ENCODE peak calls at places on chromosome 5, in nine cellular contexts. S is SK-N-SH; K is upper lobe of right lung; O is Peyer's patch; J is CD8-positive, alpha-beta T cell; Y is IMR-90; I is A549; T is stomach; H is left ventricle myocardium inferior. D is an unnamed sample. For H3K4me1, the result is how much of the 10 kb centered on the place peaks cover.

GRCh38 chr5:31731710-31732301 is 92.9 kb downstream of the PDZD2 start:
- DNase-seq in S (no peak), K (no peak), O (no peak), J (no peak), Y (no peak), I (no peak), T (no peak), H (no peak), D (no peak)

GRCh38 chr5:66877843-66878242 is 281.6 kb downstream of the MAST4 start:
- DNase-seq in S (no peak), K (no peak), O (no peak), J (no peak), Y (peak), I (peak), T (no peak), H (no peak), D (no peak)

GRCh38 chr5:158553195-158553945 is 546.3 kb downstream of the EBF1 start:
- DNase-seq in S (peak), K (no peak), O (no peak), J (no peak), Y (no peak), I (no peak), T (no peak), H (peak), D (no peak)

GRCh38 chr5:143431789-143432188 is 28.3 kb upstream of the NR3C1 start:
- DNase-seq in S (no peak), K (no peak), O (no peak), J (no peak), Y (no peak), I (no peak), T (no peak), H (no peak), D (no peak)

GRCh38 chr5:110790673-110791072 is 51.9 kb downstream of the SLC25A46 start:
- DNase-seq in S (peak), K (no peak), O (no peak), J (no peak), Y (peak), I (peak), T (no peak), H (no peak), D (no peak)

GRCh38 chr5:114658179-114658578 is 296.3 kb downstream of the KCNN2 start:
- DNase-seq in S (no peak), K (no peak), O (no peak), J (no peak), Y (no peak), I (no peak), T (no peak), H (no peak), D (no peak)

GRCh38 chr5:74953961-74954720 is 88.0 kb upstream of the FAM169A start:
- DNase-seq in S (no peak), K (no peak), O (no peak), J (no peak), Y (peak), I (no peak), T (no peak), H (no peak), D (no peak)

GRCh38 chr5:179668404-179668803 is 12.4 kb downstream of the CBY3 start:
- DNase-seq in S (peak), K (no peak), O (no peak), J (peak), Y (peak), I (peak), T (peak), H (no peak), D (no peak)

GRCh38 chr5:72347801-72348305 is 27.7 kb downstream of the PTCD2 start:
- DNase-seq in S (no peak), K (no peak), O (no peak), J (no peak), Y (peak), I (peak), T (no peak), H (no peak), D (no peak)

GRCh38 chr5:95891499-95891898 is 69.0 kb upstream of the GLRX start:
- DNase-seq in S (no peak), K (no peak), O (no peak), J (no peak), Y (no peak), I (no peak), T (no peak), H (no peak), D (no peak)

GRCh38 chr5:10366310-10367297 is 13.1 kb downstream of the MARCHF6 start:
- DNase-seq in S (no peak), K (no peak), O (no peak), J (no peak), Y (peak), I (peak), T (peak), H (no peak), D (peak)

GRCh38 chr5:99037668-99038067 is 108.9 kb upstream of the CHD1 start:
- DNase-seq in S (no peak), K (no peak), O (peak), J (peak), Y (no peak), I (no peak), T (peak), H (no peak), D (no peak)

GRCh38 chr5:159660401-159660800 is 255.9 kb upstream of the ADRA1B start:
- DNase-seq in S (no peak), K (no peak), O (no peak), J (no peak), Y (no peak), I (peak), T (no peak), H (no peak), D (no peak)

GRCh38 chr5:66232701-66233100 is 88.6 kb downstream of the SREK1 start:
- DNase-seq in S (no peak), K (no peak), O (no peak), J (no peak), Y (peak), I (no peak), T (no peak), H (no peak), D (no peak)

GRCh38 chr5:19771174-19771835 is 216.7 kb downstream of the CDH18 start:
- DNase-seq in S (no peak), K (no peak), O (no peak), J (no peak), Y (peak), I (no peak), T (no peak), H (no peak), D (no peak)

GRCh38 chr5:34410411-34411139 is 245.6 kb upstream of the RAI14 start:
- DNase-seq in S (no peak), K (no peak), O (no peak), J (no peak), Y (no peak), I (no peak), T (no peak), H (no peak), D (no peak)

GRCh38 chr5:19547640-19548039 is 440.4 kb downstream of the CDH18 start:
- DNase-seq in S (no peak), K (no peak), O (no peak), J (no peak), Y (peak), I (no peak), T (no peak), H (no peak), D (no peak)

GRCh38 chr5:148858547-148858946 is 32.1 kb downstream of the ADRB2 start:
- DNase-seq in S (no peak), K (no peak), O (no peak), J (no peak), Y (no peak), I (no peak), T (no peak), H (no peak), D (no peak)

DNA sequence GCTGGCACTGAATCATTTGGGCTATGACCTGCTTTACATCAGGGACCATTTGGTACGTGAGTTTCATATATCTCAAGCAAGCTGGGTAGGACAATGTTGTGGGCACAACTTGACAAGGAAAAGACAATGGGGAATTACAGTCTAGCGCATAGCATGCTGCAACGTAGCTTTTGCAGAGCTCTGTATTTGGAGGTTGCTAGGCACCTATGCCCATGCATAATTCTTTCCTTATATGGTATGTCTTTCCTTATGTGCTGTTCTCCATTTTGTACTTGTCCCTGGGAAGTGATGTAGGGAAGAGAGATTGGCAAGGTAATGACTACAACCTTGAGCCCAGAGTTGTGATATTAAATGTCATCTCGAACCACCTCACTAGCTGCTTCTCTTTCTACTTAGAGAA is 19.3 kb downstream of the DAB2 start:
- DNase-seq in S (no peak), K (no peak), O (no peak), J (no peak), Y (no peak), I (no peak), T (no peak), H (no peak), D (no peak)
- TF ChIP-seq CTCF in S (no peak), K (no peak), O (no peak), J (no peak), Y (no peak), I (no peak), T (no peak), H (no peak), D (no peak)

DNA sequence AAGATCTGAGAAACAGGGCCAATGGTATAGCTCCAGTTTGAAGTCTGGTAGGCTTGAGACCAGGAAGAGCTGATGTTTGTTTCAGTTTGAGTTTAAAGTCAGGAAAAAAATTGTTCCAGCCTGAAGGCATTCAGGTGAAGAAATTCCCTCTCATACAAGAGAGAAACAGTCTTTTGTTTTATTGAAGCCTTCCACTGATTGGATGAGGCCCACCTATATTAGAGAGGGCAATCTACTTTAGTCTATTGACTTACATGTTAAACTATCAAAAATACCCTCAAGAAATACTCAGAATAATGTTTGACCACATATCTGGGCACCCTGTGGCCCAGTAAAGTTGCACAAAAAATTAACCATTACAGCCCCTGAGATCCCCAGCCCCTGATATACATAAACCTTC is 5.2 kb upstream of the DEPDC1B start:
- DNase-seq in S (no peak), K (no peak), O (no peak), J (no peak), Y (no peak), I (no peak), T (no peak), H (no peak), D (no peak)
- H3K4me1 ChIP-seq in S (under half), K (under half), O (under half), J (under half), Y (under half), I (under half), T (under half), H (under half), D (under half)

DNA sequence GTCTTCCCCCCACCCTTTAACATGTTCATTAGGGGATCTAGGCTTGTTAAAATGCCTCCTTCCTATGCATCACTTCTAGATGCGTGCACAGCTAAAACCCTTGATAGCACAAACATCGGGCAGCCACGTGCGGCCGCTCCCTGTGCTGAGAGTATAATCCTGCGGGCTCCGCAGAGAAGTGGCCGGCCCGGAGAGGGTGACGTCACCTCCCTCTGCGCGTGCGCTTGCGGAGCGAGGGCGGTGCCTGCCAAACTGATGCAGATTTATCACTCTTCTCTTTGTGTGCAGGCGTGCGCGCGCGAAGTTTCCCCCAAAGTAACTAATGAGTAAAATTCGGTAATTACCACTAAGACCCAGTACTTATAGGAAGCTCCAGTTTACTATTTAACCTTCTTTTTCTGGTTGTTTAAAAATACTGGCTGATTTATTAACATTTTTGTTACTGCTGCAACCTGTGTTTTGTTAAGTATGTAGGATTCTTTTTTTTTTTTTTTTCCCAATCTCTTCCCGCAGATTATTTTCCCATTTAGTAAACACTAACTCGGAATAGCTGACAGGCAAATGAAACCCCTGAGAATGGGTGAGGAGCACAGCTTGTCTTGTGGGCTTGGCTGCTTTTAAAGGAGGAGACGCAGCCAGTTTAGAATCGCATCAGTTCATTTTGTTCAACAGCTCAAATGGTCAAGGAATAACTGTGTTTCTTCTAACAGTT is 121.6 kb downstream of the TRIO start:
- DNase-seq in S (peak), K (peak), O (peak), J (peak), Y (peak), I (peak), T (peak), H (peak), D (peak)
- H3K27ac ChIP-seq in S (peak), K (no peak), O (peak), J (no peak), Y (peak), I (peak), T (no peak), H (peak), D (peak)

DNA sequence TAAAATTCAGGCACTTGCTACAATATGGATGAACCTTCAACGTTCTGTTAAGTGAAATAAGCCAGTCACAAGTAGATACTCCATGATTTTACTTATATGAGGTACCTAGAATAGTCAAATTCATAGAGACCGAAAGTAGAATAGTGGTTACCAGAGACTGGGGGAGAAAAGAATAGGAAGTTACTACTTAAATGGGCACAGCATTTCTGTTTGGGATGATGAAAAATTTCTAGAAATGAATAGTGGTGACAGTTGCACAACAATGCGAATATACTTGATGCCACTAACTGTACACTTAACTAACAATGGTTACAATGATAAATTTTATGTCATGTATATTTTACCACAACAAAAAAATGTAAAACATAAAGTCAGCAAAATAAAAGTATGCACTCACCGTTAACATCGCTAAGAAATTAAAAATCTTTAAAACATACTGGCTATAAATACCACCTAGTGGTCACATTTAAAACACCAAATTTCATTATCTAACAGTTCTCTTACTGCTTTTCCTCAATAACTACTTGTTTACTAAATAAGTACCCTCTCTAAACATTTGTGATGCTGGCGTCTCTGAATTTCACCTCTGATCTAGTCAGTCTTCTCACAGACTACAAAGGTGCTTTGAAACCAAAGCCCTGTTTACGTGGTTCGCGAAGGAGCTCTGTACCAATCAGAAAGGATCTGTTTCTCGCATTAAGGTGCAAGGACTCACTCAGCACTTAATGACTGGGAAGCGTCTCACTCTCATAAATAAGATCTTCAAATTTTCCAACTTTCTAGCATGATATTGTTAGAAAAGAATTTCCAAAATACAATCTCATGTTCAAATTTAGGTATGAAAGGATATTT is 22.7 kb downstream of the KIF3A start:
- DNase-seq in S (no peak), K (no peak), O (no peak), J (no peak), Y (peak), I (peak), T (no peak), H (no peak), D (no peak)
- TF ChIP-seq CTCF in S (peak), K (peak), O (peak), J (peak), Y (peak), I (peak), T (no peak), H (peak), D (peak)

GRCh38 chr5:141785667-141786066 is 92.5 kb downstream of the PCDH1 start:
- DNase-seq in S (no peak), K (no peak), O (no peak), J (no peak), Y (no peak), I (no peak), T (peak), H (no peak), D (no peak)

GRCh38 chr5:141781910-141782309 is 96.3 kb downstream of the PCDH1 start:
- DNase-seq in S (no peak), K (no peak), O (no peak), J (no peak), Y (no peak), I (no peak), T (no peak), H (no peak), D (no peak)

GRCh38 chr5:141785135-141785534 is 93.1 kb downstream of the PCDH1 start:
- DNase-seq in S (no peak), K (no peak), O (no peak), J (no peak), Y (no peak), I (no peak), T (peak), H (no peak), D (no peak)

GRCh38 chr5:141782991-141783598 is 95.1 kb downstream of the PCDH1 start:
- DNase-seq in S (no peak), K (no peak), O (no peak), J (no peak), Y (no peak), I (peak), T (no peak), H (no peak), D (no peak)

GRCh38 chr5:141783599-141784296 is 94.5 kb downstream of the PCDH1 start:
- DNase-seq in S (no peak), K (no peak), O (no peak), J (no peak), Y (no peak), I (peak), T (no peak), H (no peak), D (peak)
- H3K4me1 ChIP-seq in S (under half), K (under half), O (under half), J (under half), Y (under half), I (under half), T (under half), H (under half), D (under half)

GRCh38 chr5:108324886-108325285 is 57.0 kb downstream of the FBXL17 start:
- DNase-seq in S (no peak), K (no peak), O (no peak), J (no peak), Y (no peak), I (no peak), T (no peak), H (no peak), D (no peak)

GRCh38 chr5:108321341-108321740 is 60.6 kb downstream of the FBXL17 start:
- DNase-seq in S (no peak), K (no peak), O (no peak), J (no peak), Y (no peak), I (no peak), T (no peak), H (no peak), D (no peak)

DNA sequence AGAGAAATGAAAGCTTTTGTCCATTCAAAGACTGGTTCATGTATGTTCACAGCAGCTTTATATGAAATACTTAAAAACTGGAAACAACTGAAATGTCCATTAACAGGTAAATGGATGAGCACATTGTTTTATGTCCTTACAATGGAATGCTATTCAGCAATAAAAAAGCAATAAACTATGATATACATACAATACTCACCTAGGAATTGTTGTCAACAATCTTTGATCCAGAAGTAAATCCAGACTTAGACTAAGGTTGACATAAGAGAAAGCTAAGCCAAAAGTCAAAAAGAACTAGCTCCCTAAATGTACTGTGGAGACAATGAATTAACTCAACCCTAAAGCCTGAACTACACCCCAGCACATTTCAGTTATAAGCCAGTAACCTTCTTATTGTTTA is 54.9 kb downstream of the FBXL17 start:
- DNase-seq in S (no peak), K (no peak), O (no peak), J (no peak), Y (no peak), I (no peak), T (no peak), H (no peak), D (no peak)
- H3K27ac ChIP-seq in S (no peak), K (no peak), O (no peak), J (no peak), Y (no peak), I (no peak), T (no peak), H (no peak), D (no peak)